ENCODE peak calls at places on chromosomes 2 and 18, in five cellular contexts. G is amniotic stem cell; E is NCI-H1092; Y is CD4-positive, CD25-positive, alpha-beta regulatory T cell; M is tibial artery. R is an unnamed sample.

GRCh38 chr2:41944218-41944880 is 103.5 kb upstream of the PKDCC start:
- DNase-seq in G (no peak), E (no peak), Y (no peak), M (no peak), R (no peak)

GRCh38 chr2:238518127-238518827 is 91.5 kb downstream of the ASB1 start:
- DNase-seq in G (peak), E (no peak), Y (no peak), M (no peak), R (no peak)

GRCh38 chr2:190106783-190107182 is 44.3 kb upstream of the MSTN start:
- DNase-seq in G (no peak), E (no peak), Y (no peak), M (no peak), R (no peak)

GRCh38 chr2:12102679-12103078 is 356.2 kb downstream of the LPIN1 start:
- DNase-seq in G (no peak), E (no peak), Y (no peak), M (no peak), R (no peak)

GRCh38 chr2:132439703-132440398 is 23.2 kb downstream of the GPR39 start:
- DNase-seq in G (no peak), E (no peak), Y (no peak), M (no peak), R (no peak)

GRCh38 chr2:106996136-106996769 is 110.3 kb upstream of the ST6GAL2 start:
- DNase-seq in G (no peak), E (no peak), Y (no peak), M (no peak), R (no peak)

GRCh38 chr2:142796161-142796560 is 81.3 kb upstream of the KYNU start:
- DNase-seq in G (no peak), E (no peak), Y (no peak), M (no peak), R (no peak)

GRCh38 chr2:133571249-133571648 is 3.0 kb upstream of the NCKAP5 start:
- DNase-seq in G (no peak), E (no peak), Y (no peak), M (no peak), R (no peak)

GRCh38 chr18:23852236-23853045 is 162.1 kb upstream of the TTC39C start:
- DNase-seq in G (no peak), E (no peak), Y (no peak), M (no peak), R (no peak)

GRCh38 chr2:41972819-41973218 is 75.0 kb upstream of the PKDCC start:
- DNase-seq in G (no peak), E (no peak), Y (no peak), M (no peak), R (no peak)

GRCh38 chr2:202196727-202197126 is 41.7 kb downstream of the SUMO1 start:
- DNase-seq in G (no peak), E (no peak), Y (no peak), M (no peak), R (no peak)

GRCh38 chr2:72032481-72033041 is 115.1 kb downstream of the CYP26B1 start:
- DNase-seq in G (no peak), E (no peak), Y (no peak), M (no peak), R (no peak)

GRCh38 chr2:102103992-102104871 is 38.3 kb upstream of the IL1R1 start:
- DNase-seq in G (peak), E (no peak), Y (no peak), M (peak), R (peak)

GRCh38 chr2:88190808-88191721 is 20.9 kb downstream of the THNSL2 start:
- DNase-seq in G (no peak), E (peak), Y (no peak), M (no peak), R (no peak)

GRCh38 chr2:137912358-137912757 is 51.9 kb upstream of the HNMT start:
- DNase-seq in G (no peak), E (no peak), Y (no peak), M (no peak), R (no peak)

GRCh38 chr18:22609642-22610041 is 191.9 kb upstream of the CTAGE1 start:
- DNase-seq in G (no peak), E (no peak), Y (no peak), M (peak), R (no peak)

GRCh38 chr2:225354281-225354774 is 45.2 kb upstream of the NYAP2 start:
- DNase-seq in G (no peak), E (no peak), Y (no peak), M (no peak), R (no peak)

GRCh38 chr2:189512879-189513278 is 67.7 kb downstream of the SLC40A1 start:
- DNase-seq in G (no peak), E (no peak), Y (no peak), M (no peak), R (no peak)

GRCh38 chr18:10926565-10927194 is 222.7 kb downstream of the PIEZO2 start:
- DNase-seq in G (no peak), E (no peak), Y (no peak), M (no peak), R (no peak)

GRCh38 chr2:159614534-159615186 is 1.7 kb downstream of the BAZ2B start:
- DNase-seq in G (no peak), E (no peak), Y (no peak), M (no peak), R (no peak)

GRCh38 chr2:238106339-238106697 is 6.2 kb downstream of the ESPNL start:
- DNase-seq in G (no peak), E (no peak), Y (no peak), M (no peak), R (no peak)

GRCh38 chr2:241961454-241961853 is 91.9 kb downstream of the RTP5 start:
- DNase-seq in G (no peak), E (no peak), Y (no peak), M (no peak), R (no peak)

GRCh38 chr2:226387499-226387942 is 412.1 kb downstream of the IRS1 start:
- DNase-seq in G (no peak), E (no peak), Y (no peak), M (no peak), R (no peak)

GRCh38 chr18:44901283-44901682 is 220.6 kb downstream of the SETBP1 start:
- DNase-seq in G (no peak), E (no peak), Y (no peak), M (no peak), R (no peak)

GRCh38 chr2:29487967-29488550 is 372.8 kb downstream of the CLIP4 start:
- DNase-seq in G (no peak), E (no peak), Y (no peak), M (no peak), R (no peak)

GRCh38 chr2:163693484-163693883 is 42.3 kb downstream of the FIGN start:
- DNase-seq in G (no peak), E (no peak), Y (no peak), M (no peak), R (no peak)